ENCODE peak calls at places on chromosomes 16 and 17, in five cellular contexts. T is K562; X is effector memory CD4-positive, alpha-beta T cell; E is adrenal gland; Y is ovary. P is an unnamed sample.

GRCh38 chr17:80703109-80703508 is 158.5 kb downstream of the RPTOR start:
- DNase-seq in T (no peak), X (no peak), E (no peak), Y (no peak), P (peak; percentile 85)

GRCh38 chr17:8818047-8818446 is 18.9 kb upstream of the MFSD6L start:
- DNase-seq in T (no peak), X (no peak), E (no peak), Y (no peak), P (no peak)

GRCh38 chr17:39462644-39463375 is 1.5 kb downstream of the CDK12 start:
- DNase-seq in T (no peak), X (no peak), E (peak; percentile 16), Y (no peak), P (no peak)

GRCh38 chr17:57935833-57936807 is 19.1 kb downstream of the CUEDC1 start:
- DNase-seq in T (no peak), X (no peak), E (peak; percentile 73), Y (peak; percentile 59), P (no peak)

GRCh38 chr17:4947411-4948165 is 742 bp downstream of the PFN1 start:
- DNase-seq in T (peak; percentile 61), X (peak; percentile 45), E (peak; percentile 59), Y (peak; percentile 69), P (peak; percentile 72)

GRCh38 chr16:58652741-58653140 is 23.1 kb upstream of the CNOT1 start:
- DNase-seq in T (no peak), X (no peak), E (peak; percentile 72), Y (no peak), P (no peak)

GRCh38 chr16:78504391-78504945 is 405.0 kb downstream of the WWOX start:
- DNase-seq in T (no peak), X (no peak), E (no peak), Y (peak; percentile 71), P (no peak)

GRCh38 chr16:30570621-30571443 is 682 bp downstream of the ZNF688 start:
- DNase-seq in T (no peak), X (no peak), E (no peak), Y (peak; percentile 70), P (no peak)

GRCh38 chr17:17107891-17108680 is 65.8 kb downstream of the MPRIP start:
- DNase-seq in T (no peak), X (no peak), E (peak; percentile 67), Y (no peak), P (no peak)

GRCh38 chr17:8859029-8859803 is 8.3 kb downstream of the PIK3R6 start:
- DNase-seq in T (peak; percentile 11), X (no peak), E (no peak), Y (no peak), P (no peak)

GRCh38 chr16:54812229-54812628 is 118.4 kb upstream of the IRX5 start:
- DNase-seq in T (no peak), X (no peak), E (no peak), Y (no peak), P (no peak)

GRCh38 chr17:4440690-4441686 is 7.2 kb downstream of the SPNS3 start:
- DNase-seq in T (no peak), X (no peak), E (peak; percentile 60), Y (peak; percentile 48), P (no peak)

GRCh38 chr16:56355786-56356275 is 69.5 kb downstream of the AMFR start:
- DNase-seq in T (peak; percentile 76), X (no peak), E (no peak), Y (peak; percentile 30), P (no peak)

GRCh38 chr16:57639172-57639571 is 10.7 kb downstream of the ADGRG1 start:
- DNase-seq in T (peak; percentile 47), X (no peak), E (no peak), Y (peak; percentile 30), P (peak; percentile 85)
- H3K4me3 ChIP-seq in T (no peak overlapping the region), X (no peak overlapping the region), E (no peak overlapping the region), Y (no peak overlapping the region), P (peak overlapping the region; percentile 25)

GRCh38 chr16:166375-167116 is 768 bp downstream of the HBM start:
- DNase-seq in T (no peak), X (no peak), E (no peak), Y (no peak), P (no peak)

GRCh38 chr16:162271-162991 is 3.3 kb upstream of the HBM start:
- DNase-seq in T (no peak), X (no peak), E (no peak), Y (no peak), P (no peak)

GRCh38 chr16:165539-166374 is at the start of gene HBM:
- DNase-seq in T (no peak), X (no peak), E (no peak), Y (no peak), P (no peak)

GRCh38 chr16:167117-167462 is 1.3 kb downstream of the HBM start:
- DNase-seq in T (no peak), X (no peak), E (no peak), Y (no peak), P (no peak)

DNA sequence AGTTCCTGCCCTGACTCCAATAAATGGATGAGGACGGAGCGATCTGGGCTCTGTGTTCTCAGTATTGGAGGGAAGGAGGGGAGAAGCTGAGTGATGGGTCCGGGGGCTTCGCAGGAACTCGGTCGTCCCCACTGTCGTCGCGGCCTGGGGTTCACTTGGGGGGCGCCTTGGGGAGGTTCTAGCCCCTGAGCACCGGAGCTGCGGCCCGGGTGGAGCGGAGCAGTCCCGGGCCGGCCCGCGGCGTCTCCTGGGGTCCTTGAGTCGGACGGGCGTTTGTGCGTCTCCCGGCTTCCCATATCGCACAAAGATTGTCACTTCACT is 600 bp upstream of the HBM start:
- DNase-seq in T (peak; percentile 20), X (no peak), E (no peak), Y (no peak), P (no peak)
- H3K4me3 ChIP-seq in T (peak overlapping the region; percentile 35), X (peak overlapping the region; percentile 23), E (no peak overlapping the region), Y (no peak overlapping the region), P (no peak overlapping the region)

GRCh38 chr17:51044964-51045363 is 75.7 kb downstream of the SPAG9 start:
- DNase-seq in T (no peak), X (no peak), E (no peak), Y (no peak), P (no peak)
- H3K4me3 ChIP-seq in T (no peak overlapping the region), X (no peak overlapping the region), E (no peak overlapping the region), Y (no peak overlapping the region), P (no peak overlapping the region)

DNA sequence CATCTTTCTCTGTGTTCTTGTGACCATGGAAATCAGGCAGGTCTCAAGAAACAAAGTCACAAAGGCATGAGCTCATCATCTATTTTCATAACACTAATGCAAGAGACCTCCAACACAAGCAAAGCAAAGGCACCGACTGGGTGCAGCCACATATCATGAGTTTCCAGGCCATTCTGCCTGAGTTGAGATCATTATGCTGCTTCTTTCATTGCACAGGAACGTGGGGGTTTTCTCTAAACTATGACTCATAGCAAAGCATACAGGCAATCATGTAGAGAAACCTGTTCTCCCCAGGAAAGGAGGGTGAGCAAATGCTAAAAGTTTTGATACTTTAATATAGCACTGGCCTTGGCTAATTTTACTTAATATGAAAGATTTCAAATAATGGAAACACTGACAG is 60.7 kb downstream of the GRIN2A start:
- DNase-seq in T (no peak), X (no peak), E (no peak), Y (no peak), P (no peak)
- H3K4me3 ChIP-seq in T (no peak overlapping the region), X (no peak overlapping the region), E (no peak overlapping the region), Y (no peak overlapping the region), P (no peak overlapping the region)

GRCh38 chr16:9050102-9050830 is 41.2 kb upstream of the HAPSTR1 start:
- DNase-seq in T (peak; percentile 64), X (no peak), E (no peak), Y (no peak), P (peak; percentile 25)

GRCh38 chr16:9048302-9048700 is 43.1 kb upstream of the HAPSTR1 start:
- DNase-seq in T (no peak), X (no peak), E (no peak), Y (no peak), P (no peak)

GRCh38 chr16:9046667-9047055 is 44.8 kb upstream of the HAPSTR1 start:
- DNase-seq in T (no peak), X (no peak), E (no peak), Y (no peak), P (no peak)

GRCh38 chr16:9049241-9049640 is 42.2 kb upstream of the HAPSTR1 start:
- DNase-seq in T (no peak), X (no peak), E (no peak), Y (no peak), P (no peak)

DNA sequence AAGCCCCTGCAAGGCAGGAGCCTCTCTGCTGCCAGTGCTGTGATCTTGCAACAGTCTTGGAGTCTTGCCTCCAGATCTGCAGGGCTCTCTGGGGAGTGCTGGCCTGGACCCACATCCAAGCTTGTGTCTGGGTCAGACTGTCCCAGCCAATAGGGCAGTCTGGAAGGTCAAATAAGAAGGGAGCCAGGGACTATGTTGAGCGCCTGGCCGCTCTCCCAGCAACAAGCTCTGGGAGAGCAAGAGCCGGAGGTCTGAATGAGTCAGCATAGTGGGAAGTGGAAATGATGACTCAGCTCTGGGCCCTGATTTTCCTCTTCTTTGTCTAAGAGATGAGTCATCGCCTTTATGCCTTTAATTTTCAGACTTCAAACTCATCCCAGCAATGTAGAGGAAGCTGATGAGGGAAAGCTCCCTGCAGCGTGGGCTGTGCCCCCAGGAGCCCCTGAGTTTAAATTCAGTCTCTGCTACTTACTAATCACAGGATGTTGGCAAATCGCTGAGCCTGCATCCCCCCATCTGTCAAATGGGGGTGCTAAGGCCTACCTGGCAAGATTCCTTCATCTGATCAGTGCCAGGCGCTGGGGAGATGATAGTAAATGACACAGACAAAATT is 43.6 kb upstream of the HAPSTR1 start:
- DNase-seq in T (peak; percentile 85), X (no peak), E (peak; percentile 99), Y (peak; percentile 33), P (no peak)
- H3K4me3 ChIP-seq in T (no peak overlapping the region), X (no peak overlapping the region), E (no peak overlapping the region), Y (no peak overlapping the region), P (no peak overlapping the region)

DNA sequence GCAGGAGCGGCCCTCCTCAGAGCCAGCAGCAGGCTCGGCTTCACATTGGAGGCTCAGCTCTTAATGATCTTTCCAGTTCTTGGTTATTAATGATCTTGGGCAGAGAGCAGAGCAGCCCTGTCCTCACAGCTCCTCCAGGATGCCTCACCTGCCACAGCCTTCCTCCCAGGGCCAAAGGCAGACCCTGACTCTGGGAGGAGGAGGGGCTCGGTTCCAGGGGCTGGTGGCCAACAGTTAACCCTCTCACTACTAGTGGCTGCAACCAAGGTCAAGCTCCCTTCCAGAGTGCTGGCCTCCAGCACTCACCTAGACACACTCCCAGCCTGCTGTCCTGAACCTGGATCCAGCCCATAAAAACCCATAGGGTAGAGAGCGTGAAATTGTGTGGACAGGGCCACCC is 19.2 kb downstream of the GRIN2C start:
- DNase-seq in T (no peak), X (no peak), E (no peak), Y (no peak), P (no peak)
- H3K4me3 ChIP-seq in T (no peak overlapping the region), X (no peak overlapping the region), E (no peak overlapping the region), Y (no peak overlapping the region), P (no peak overlapping the region)

GRCh38 chr17:72858826-72859495 is 233.5 kb downstream of the SLC39A11 start:
- DNase-seq in T (no peak), X (no peak), E (no peak), Y (no peak), P (no peak)
- H3K4me3 ChIP-seq in T (no peak overlapping the region), X (no peak overlapping the region), E (no peak overlapping the region), Y (no peak overlapping the region), P (no peak overlapping the region)